ENCODE peak calls at places on chromosomes 2 and 18, in four cellular contexts. R is BE2C, H is dorsolateral prefrontal cortex, Q is Panc1. U is an unnamed sample.

GRCh38 chr2:141331127-141331526 is 799.7 kb downstream of the LRP1B start:
- DNase-seq in R (no peak), H (no peak), Q (peak; percentile 7), U (peak; percentile 94)

GRCh38 chr2:60318544-60318943 is 234.9 kb downstream of the BCL11A start:
- DNase-seq in R (no peak), H (no peak), Q (no peak), U (no peak)

GRCh38 chr2:108978709-108979111 is 10.3 kb downstream of the EDAR start:
- DNase-seq in H (no peak), R (no peak), Q (no peak), U (no peak)

GRCh38 chr18:48924621-48925601 is 25.9 kb downstream of the SMAD7 start:
- DNase-seq in H (no peak), R (no peak), Q (no peak), U (no peak)

GRCh38 chr2:67839668-67840067 is 223.1 kb downstream of the C1D start:
- DNase-seq in Q (no peak), R (no peak), H (no peak), U (peak; percentile 39)

GRCh38 chr2:55441280-55441892 is 21.7 kb upstream of the CCDC88A start:
- DNase-seq in R (no peak), H (no peak), Q (no peak), U (no peak)

GRCh38 chr2:14761118-14761517 is 128.6 kb downstream of the LRATD1 start:
- DNase-seq in Q (no peak), R (no peak), H (no peak), U (no peak)

GRCh38 chr18:56937874-56938273 is 209.0 kb upstream of the BOD1L2 start:
- DNase-seq in H (no peak), R (no peak), Q (no peak), U (peak; percentile 15)

GRCh38 chr2:19609266-19609665 is 250.8 kb upstream of the OSR1 start:
- DNase-seq in Q (no peak), R (no peak), H (no peak), U (peak; percentile 33)

GRCh38 chr2:8169443-8169842 is 512.4 kb upstream of the ID2 start:
- DNase-seq in H (no peak), R (no peak), Q (no peak), U (peak; percentile 89)

GRCh38 chr2:167401309-167401708 is 513.0 kb downstream of the XIRP2 start:
- DNase-seq in H (no peak), Q (no peak), R (no peak), U (no peak)

GRCh38 chr2:20650412-20650879 is 452 bp downstream of the HS1BP3 start:
- DNase-seq in R (no peak), Q (no peak), H (peak; percentile 30), U (peak; percentile 51)

GRCh38 chr18:79588636-79589481 is 90.7 kb upstream of the CTDP1 start:
- DNase-seq in Q (no peak), H (peak; percentile 52), R (no peak), U (peak; percentile 97)

GRCh38 chr2:130372833-130373807 is 17.3 kb downstream of the PTPN18 start:
- DNase-seq in R (no peak), H (no peak), Q (no peak), U (no peak)

GRCh38 chr2:165902929-165903328 is 50.6 kb downstream of the TTC21B start:
- DNase-seq in Q (no peak), H (no peak), R (no peak), U (peak; percentile 46)

GRCh38 chr2:128625421-128625820 is 306.8 kb upstream of the HS6ST1 start:
- DNase-seq in H (no peak), Q (no peak), R (no peak), U (no peak)

GRCh38 chr2:231680284-231680991 is 27.9 kb upstream of the PTMA start:
- DNase-seq in H (no peak), R (no peak), Q (no peak), U (no peak)

GRCh38 chr2:74119912-74120825 is 27.5 kb downstream of the BOLA3 start:
- DNase-seq in R (peak; percentile 82), Q (peak; percentile 43), H (peak; percentile 79), U (peak; percentile 89)

DNA sequence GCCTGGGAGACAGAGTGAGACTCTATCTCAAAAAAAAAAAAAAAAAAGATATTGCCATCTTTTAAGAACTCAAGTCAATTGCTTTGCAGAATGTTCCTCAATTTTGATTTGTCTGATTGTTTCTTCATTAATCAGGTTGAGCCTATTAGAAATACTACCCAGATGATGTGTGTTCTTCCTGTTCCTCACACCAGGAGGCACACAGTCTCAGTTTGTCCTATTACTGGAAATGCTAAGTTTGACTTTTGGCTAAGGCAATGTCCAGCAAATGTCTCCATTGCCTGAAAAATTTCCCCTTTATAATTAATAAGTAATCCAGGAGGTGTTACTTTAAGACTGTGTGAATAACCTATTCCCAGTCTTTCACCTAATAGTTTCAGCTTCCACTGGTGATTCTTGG is 28.4 kb downstream of the BOLA3 start:
- DNase-seq in Q (no peak), R (no peak), H (no peak), U (peak; percentile 54)
- TF ChIP-seq CTCF in Q (no peak), R (peak; percentile 8), H (no peak), U (peak; percentile 42)

GRCh38 chr2:216659301-216659700 is 26.1 kb downstream of the IGFBP2 start:
- DNase-seq in H (no peak), Q (no peak), R (no peak), U (no peak)

GRCh38 chr2:216661639-216662375 is 28.6 kb downstream of the IGFBP2 start:
- DNase-seq in H (no peak), R (peak; percentile 62), Q (no peak), U (no peak)

GRCh38 chr2:216663106-216663505 is 29.9 kb downstream of the IGFBP2 start:
- DNase-seq in Q (no peak), H (no peak), R (no peak), U (no peak)

GRCh38 chr2:216660496-216660895 is 27.3 kb downstream of the IGFBP2 start:
- DNase-seq in R (no peak), H (no peak), Q (no peak), U (no peak)

GRCh38 chr2:216661051-216661450 is 27.8 kb downstream of the IGFBP2 start:
- DNase-seq in R (no peak), Q (no peak), H (no peak), U (no peak)
- H3K4me3 ChIP-seq in R (no peak overlapping the region), Q (no peak overlapping the region), H (no peak overlapping the region), U (no peak overlapping the region)

GRCh38 chr2:160650196-160651108 is 156.8 kb upstream of the RBMS1 start:
- DNase-seq in Q (no peak), H (no peak), R (no peak), U (no peak)

GRCh38 chr2:160651416-160652200 is 158.0 kb upstream of the RBMS1 start:
- DNase-seq in H (no peak), Q (no peak), R (no peak), U (peak; percentile 55)

GRCh38 chr2:160649698-160650097 is 156.1 kb upstream of the RBMS1 start:
- DNase-seq in H (no peak), Q (no peak), R (no peak), U (no peak)

GRCh38 chr2:160647967-160648685 is 154.5 kb upstream of the RBMS1 start:
- DNase-seq in Q (no peak), H (no peak), R (no peak), U (no peak)

GRCh38 chr2:160646684-160647444 is 153.3 kb upstream of the RBMS1 start:
- DNase-seq in R (no peak), H (no peak), Q (no peak), U (peak; percentile 11)
- TF ChIP-seq CTCF in R (no peak), H (no peak), Q (no peak), U (no peak)

GRCh38 chr2:88442061-88442460 is 10.4 kb downstream of the FOXI3 start:
- DNase-seq in H (no peak), Q (no peak), R (no peak), U (no peak)

GRCh38 chr2:88448248-88448647 is 4.2 kb downstream of the FOXI3 start:
- DNase-seq in H (no peak), Q (no peak), R (no peak), U (no peak)

GRCh38 chr2:88442501-88442900 is 10.0 kb downstream of the FOXI3 start:
- DNase-seq in R (no peak), Q (no peak), H (no peak), U (no peak)

DNA sequence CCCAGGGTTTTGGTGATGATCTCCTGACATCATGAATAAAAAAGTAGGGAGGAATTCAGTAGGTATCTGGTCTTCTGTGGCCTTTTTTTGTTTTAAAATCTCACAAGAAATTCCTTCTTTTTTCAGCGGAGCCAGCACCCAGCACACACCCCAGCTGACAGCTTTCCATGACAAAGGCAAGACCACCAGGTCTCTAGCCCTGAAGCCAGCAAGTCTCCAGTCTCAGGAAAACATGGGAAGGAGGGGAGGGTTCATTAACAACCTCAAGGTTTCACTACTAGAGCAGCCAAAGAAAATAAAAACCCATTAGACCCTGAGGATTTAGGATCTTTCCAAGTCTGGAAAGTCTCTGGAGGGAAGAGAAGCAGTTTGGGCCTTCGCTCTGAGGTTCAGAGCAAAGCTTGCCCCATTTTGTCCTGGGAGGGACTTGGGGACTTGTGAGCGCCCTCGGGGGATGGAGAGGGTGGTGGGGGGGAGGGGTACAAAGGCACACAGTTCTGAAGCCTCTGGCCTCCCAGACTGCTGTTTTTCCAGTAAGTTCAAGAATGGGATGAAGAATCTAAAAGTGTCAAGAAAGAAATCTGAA is 9.0 kb downstream of the FOXI3 start:
- DNase-seq in Q (no peak), H (no peak), R (no peak), U (no peak)
- H3K4me3 ChIP-seq in Q (no peak overlapping the region), H (no peak overlapping the region), R (no peak overlapping the region), U (no peak overlapping the region)